ENCODE peak calls at places on chromosome X, in five cellular contexts. U is uterus; T is CD8-positive, alpha-beta T cell; J is fibroblast of the aortic adventitia; L is cardiac fibroblast. F is an unnamed sample.

GRCh38 chrX:10939384-10939783 is 171.7 kb upstream of the HCCS start:
- DNase-seq in U (no peak), L (no peak), J (peak), T (no peak), F (no peak)

GRCh38 chrX:155009994-155010472 is 12.5 kb downstream of the F8 start:
- DNase-seq in T (no peak), J (peak), U (no peak), L (peak), F (no peak)

GRCh38 chrX:22686138-22686541 is 313.6 kb upstream of the DDX53 start:
- DNase-seq in U (no peak), T (no peak), L (peak), J (peak), F (peak)

GRCh38 chrX:107537815-107538214 is 88.4 kb downstream of the FRMPD3 start:
- DNase-seq in L (peak), T (no peak), U (no peak), J (peak), F (peak)

GRCh38 chrX:64191281-64192010 is 14.1 kb downstream of the AMER1 start:
- DNase-seq in T (no peak), U (no peak), J (no peak), L (no peak), F (no peak)

GRCh38 chrX:70664726-70665125 is 220.1 kb downstream of the DLG3 start:
- DNase-seq in L (peak), U (no peak), T (no peak), J (peak), F (peak)

GRCh38 chrX:130654409-130654970 is 248.5 kb downstream of the ENOX2 start:
- DNase-seq in L (peak), T (no peak), U (no peak), J (peak), F (peak)

GRCh38 chrX:78643874-78644273 is 15.3 kb downstream of the RTL3 start:
- DNase-seq in J (no peak), T (no peak), U (no peak), L (no peak), F (no peak)

GRCh38 chrX:139890991-139891700 is 41.7 kb downstream of the ATP11C start:
- DNase-seq in T (no peak), U (no peak), L (peak), J (peak), F (peak)

GRCh38 chrX:17425151-17425550 is 50.2 kb downstream of the NHS start:
- DNase-seq in J (peak), T (no peak), L (peak), U (no peak), F (peak)

GRCh38 chrX:18883234-18883960 is 100.5 kb downstream of the PHKA2 start:
- DNase-seq in T (no peak), U (no peak), J (no peak), L (no peak), F (no peak)

GRCh38 chrX:96004386-96004785 is 680.3 kb upstream of the DIAPH2 start:
- DNase-seq in U (no peak), L (peak), J (peak), T (no peak), F (peak)

GRCh38 chrX:54066841-54067240 is 22.6 kb upstream of the PHF8 start:
- DNase-seq in U (no peak), T (no peak), L (no peak), J (peak), F (peak)

GRCh38 chrX:148865237-148865636 is 364.8 kb downstream of the AFF2 start:
- DNase-seq in T (no peak), J (no peak), L (no peak), U (no peak), F (no peak)

DNA sequence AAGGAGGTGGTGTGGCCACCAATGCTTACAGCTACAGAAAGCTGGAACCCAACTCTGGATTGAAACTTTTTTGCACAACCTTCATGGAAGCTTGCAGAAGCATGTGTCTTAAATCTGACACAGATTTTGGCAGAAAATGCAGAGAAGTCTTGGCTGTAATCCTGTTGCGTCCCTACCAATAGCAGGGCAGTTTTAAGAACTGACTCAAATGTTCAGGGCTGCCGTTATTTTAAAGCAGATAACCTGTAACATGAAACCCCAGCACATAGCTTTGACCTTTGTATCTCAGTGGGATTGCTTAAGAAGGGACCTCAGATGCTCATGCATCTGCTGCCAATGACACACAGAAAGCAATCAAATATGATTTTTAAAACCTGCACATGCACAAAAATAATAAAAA is at the start of gene VEGFD:
- DNase-seq in U (no peak), L (peak), J (peak), T (no peak), F (peak)
- H3K4me3 ChIP-seq in U (no peak), L (no peak), J (no peak), T (no peak), F (no peak)

DNA sequence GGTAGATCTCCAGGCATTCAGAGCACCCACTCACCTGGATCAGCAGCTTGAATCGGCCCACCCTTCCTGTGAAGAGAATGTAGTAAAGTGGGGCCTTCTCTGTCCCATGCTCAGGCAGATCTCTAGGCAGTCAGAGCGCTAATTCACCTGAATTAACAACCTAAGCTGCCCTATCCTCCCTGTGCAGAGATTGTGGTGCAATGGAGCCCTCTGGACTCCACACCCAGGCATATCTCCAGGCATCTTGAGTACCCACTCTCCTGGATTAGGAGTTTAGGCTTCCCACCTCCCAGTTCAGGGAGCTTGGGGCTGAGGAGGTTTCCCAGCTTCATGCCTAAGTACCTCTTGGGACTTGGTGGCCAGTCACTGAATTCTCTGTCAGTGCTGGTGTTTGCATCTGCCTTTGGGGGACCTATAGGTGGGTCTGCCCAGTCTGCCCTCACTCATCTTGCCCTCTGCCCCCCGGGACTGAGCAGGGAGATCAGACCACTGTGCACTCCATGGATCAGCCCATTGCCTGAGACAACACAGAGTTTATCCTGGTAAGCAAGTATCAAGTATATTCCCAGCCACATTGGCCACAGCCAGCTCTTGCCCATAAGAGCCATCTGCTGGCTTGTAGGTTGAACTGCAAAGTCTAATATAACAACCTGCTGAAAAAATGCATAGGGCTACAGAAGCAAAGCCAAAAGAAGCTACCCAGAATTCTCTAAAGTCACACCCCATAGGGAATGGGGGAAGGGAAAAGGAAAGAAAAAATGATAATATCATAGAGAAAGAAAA is 372.9 kb downstream of the KLHL13 start:
- DNase-seq in J (no peak), U (no peak), T (no peak), L (no peak), F (no peak)
- TF ChIP-seq CTCF in J (peak), U (no peak), T (no peak), L (no peak), F (no peak)

GRCh38 chrX:114599903-114600302 is 16.0 kb downstream of the HTR2C start:
- DNase-seq in U (no peak), J (no peak), L (no peak), T (no peak), F (no peak)
- H3K4me3 ChIP-seq in U (no peak), J (no peak), L (no peak), T (no peak), F (no peak)

DNA sequence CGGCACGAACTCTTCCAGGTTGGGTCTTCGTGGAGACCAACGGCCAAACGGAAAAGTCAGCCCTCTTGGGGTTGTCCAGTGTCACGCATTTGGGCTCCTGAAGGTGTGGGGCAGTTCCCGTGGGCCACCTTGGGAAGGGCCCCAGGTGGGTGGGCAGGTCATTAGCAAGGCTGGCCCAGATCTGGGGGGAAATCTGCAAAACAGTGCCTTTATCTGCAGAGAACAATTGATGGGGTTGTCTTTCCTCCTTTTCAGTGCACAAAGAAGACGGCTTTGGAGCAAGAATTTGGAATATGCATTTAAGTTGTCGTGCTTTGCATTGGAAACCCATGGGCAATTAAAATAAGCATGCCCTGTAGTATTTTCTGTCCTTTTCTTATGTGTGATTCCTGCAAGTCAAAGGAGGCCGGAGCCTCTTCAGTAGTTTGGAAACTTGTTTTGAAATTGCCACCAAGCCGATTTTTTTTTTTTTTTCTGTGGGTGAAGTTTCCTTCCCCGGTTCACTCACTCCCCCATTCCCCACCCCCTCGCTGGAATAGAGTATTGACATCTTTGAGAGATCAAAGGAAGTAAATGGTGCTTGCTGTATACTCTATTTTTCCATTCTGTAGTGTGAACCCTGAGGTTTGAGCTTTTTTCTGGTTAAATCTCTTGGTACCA is 9.8 kb downstream of the ZIC3 start:
- DNase-seq in J (no peak), U (no peak), L (no peak), T (no peak), F (no peak)
- TF ChIP-seq CTCF in J (no peak), U (no peak), L (no peak), T (no peak), F (no peak)

GRCh38 chrX:109596015-109596414 is 29.0 kb downstream of the KCNE5 start:
- DNase-seq in L (no peak), T (no peak), J (no peak), U (no peak), F (no peak)

GRCh38 chrX:109601458-109601857 is 23.5 kb downstream of the KCNE5 start:
- DNase-seq in L (no peak), T (no peak), J (no peak), U (no peak), F (no peak)

DNA sequence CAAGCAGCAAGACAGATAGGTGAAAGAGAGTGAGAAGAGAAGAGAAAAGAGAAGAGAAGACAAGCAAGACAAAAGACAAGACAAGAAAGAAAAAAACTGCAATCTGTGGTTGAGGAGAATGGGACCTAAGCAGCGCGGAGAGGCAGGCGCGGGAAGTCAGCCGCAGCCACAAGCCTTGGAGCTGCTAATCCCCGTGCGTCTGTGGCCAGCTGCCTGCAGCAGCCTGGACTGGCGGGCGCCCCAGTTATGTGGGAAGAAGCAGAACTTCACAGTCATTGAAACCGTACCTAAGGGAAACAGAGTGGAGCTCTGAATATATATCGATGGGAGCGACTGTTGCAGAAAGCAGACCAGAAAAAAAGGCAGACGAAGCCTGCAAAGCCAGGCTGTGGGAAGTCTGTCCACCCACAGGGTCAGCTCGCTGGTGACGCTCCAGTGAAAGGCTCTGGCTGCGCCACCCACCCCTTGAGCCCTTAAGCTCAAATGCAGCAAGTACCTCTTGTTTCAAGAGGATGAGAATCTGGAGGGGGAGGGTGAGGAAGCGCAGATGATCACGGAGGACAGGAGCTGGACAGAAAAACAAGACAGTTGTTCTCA is 24.8 kb downstream of the KCNE5 start:
- DNase-seq in T (no peak), L (peak), U (no peak), J (peak), F (peak)
- H3K4me3 ChIP-seq in T (no peak), L (no peak), U (no peak), J (no peak), F (no peak)

DNA sequence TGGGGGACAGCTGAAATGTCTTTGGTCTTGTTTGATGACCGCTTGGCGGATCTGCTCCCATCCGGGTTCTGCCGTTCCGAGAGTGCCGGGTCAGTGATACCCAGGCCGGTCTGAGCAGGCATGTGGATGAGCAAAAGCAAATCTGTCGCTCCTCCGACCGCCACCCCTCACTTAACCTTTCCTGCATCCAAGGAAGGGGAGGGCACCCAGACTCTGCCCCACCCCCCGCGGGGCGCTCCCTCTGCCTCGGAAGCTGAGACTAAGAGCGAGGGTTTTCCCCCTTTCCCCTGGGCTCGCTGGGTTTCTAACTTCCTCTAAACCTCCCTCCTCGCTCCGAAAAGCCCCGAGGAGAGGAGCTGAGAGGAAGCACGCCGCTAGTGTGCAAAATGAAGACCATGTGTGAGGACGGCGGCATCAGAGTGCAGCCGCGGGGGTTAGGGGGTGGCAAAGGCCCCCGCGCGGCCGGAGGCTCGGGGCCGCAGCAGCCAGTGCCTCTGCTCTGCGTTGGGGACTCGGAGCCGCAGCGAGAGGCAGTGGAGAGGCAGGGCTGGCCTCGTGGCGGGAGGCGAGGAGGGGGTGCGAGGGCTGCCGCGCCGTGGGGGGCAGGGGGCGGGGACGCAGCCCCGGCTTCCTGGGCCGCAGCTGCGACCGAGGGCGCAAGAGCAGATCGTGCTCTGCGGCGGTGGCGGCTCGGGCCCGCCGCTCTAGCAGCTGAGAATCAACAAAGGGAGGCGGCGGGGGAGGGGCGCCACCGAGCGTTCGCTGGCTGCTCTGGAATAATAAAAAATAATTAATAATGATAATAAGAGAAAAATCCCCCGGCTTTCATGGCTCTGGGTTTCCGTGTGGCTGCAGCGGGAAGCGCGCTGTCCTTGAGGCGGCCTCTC is 55.8 kb upstream of the BCOR start:
- DNase-seq in L (no peak), U (peak), T (no peak), J (no peak), F (no peak)
- TF ChIP-seq CTCF in L (no peak), U (no peak), T (no peak), J (no peak), F (no peak)

DNA sequence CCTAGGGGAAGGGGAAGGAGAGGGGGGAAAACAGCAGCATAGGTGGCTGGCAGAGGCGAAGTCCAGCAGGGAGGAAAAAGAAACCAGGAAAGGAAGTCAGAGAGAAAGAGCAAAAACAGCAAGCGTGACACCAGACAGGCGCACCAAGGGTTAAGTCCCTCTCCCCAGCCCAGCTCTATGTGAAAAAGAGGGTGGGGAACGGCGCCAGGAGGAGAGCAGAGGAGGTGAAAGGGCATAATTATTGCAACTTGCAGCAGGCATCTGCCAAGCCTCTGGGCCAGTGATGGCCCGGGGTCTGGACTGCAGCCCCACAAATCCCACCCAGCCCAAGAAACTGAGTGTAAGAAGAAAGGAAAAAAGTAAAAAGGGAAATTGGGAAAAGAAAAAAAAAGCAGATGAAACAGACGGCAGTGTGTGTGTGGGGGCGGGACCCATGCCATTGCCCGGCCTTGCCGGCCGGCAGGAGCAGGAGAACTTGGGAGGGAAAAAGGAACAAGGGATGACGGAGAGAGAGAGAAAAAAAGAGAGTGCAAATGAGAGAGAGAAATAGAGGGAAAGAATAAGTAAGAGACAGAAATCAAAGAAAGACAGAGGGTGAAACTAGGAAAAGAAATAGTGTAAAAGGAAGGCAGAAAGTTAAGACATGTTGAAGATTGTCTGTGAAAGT is 14.1 kb upstream of the RHOXF2 start:
- DNase-seq in J (no peak), U (peak), T (no peak), L (peak), F (no peak)
- H3K4me3 ChIP-seq in J (no peak), U (no peak), T (no peak), L (no peak), F (no peak)

GRCh38 chrX:49209434-49210251 is 9.7 kb upstream of the SYP start:
- DNase-seq in U (no peak), T (no peak), J (no peak), L (no peak), F (no peak)
- TF ChIP-seq CTCF in U (no peak), T (no peak), J (no peak), L (no peak), F (no peak)